ENCODE peak calls at places on chromosomes 3 and 15, in nine cellular contexts. X is GM23338, P is uterus, I is adrenal gland, Y is colonic mucosa, C is progenitor cell of endocrine pancreas, G is right lobe of liver, N is coronary artery, W is GM13977. F is an unnamed sample.

GRCh38 chr3:23704316-23704715 is 101.4 kb upstream of the UBE2E1 start:
- DNase-seq in X (no peak), P (no peak), I (no peak), Y (no peak), C (no peak), G (no peak), N (no peak), W (no peak), F (no peak)

GRCh38 chr3:123392871-123393620 is 55.8 kb downstream of the ADCY5 start:
- DNase-seq in X (no peak), P (no peak), I (no peak), Y (no peak), C (no peak), G (no peak), N (no peak), W (no peak), F (no peak)

GRCh38 chr3:122760457-122761271 is 33.0 kb downstream of the HSPBAP1 start:
- DNase-seq in X (peak), P (no peak), I (no peak), Y (no peak), C (no peak), G (no peak), N (no peak), W (no peak), F (peak)

GRCh38 chr15:69158201-69158842 is 2.1 kb upstream of the GLCE start:
- DNase-seq in X (no peak), P (no peak), I (no peak), Y (no peak), C (no peak), G (no peak), N (no peak), W (no peak), F (no peak)

GRCh38 chr15:92053727-92054316 is 200.3 kb downstream of the SLCO3A1 start:
- DNase-seq in X (peak), P (no peak), I (no peak), Y (no peak), C (no peak), G (no peak), N (no peak), W (no peak), F (no peak)

GRCh38 chr15:52040167-52040900 is 21.3 kb downstream of the MAPK6 start:
- DNase-seq in X (no peak), P (no peak), I (peak), Y (no peak), C (no peak), G (no peak), N (no peak), W (no peak), F (peak)

GRCh38 chr3:183371672-183371968 is 56.8 kb downstream of the MCF2L2 start:
- DNase-seq in X (no peak), P (no peak), I (no peak), Y (no peak), C (no peak), G (no peak), N (no peak), W (no peak), F (no peak)

GRCh38 chr3:178419078-178419477 is 117.2 kb upstream of the KCNMB2 start:
- DNase-seq in X (no peak), P (no peak), I (no peak), Y (no peak), C (no peak), G (no peak), N (no peak), W (no peak), F (no peak)

GRCh38 chr3:169060037-169060436 is 603.5 kb downstream of the MECOM start:
- DNase-seq in X (no peak), P (no peak), I (no peak), Y (no peak), C (no peak), G (no peak), N (no peak), W (no peak), F (no peak)

GRCh38 chr3:171829841-171830559 is 13.1 kb upstream of the TMEM212 start:
- DNase-seq in X (peak), P (peak), I (peak), Y (peak), C (peak), G (peak), N (no peak), W (peak), F (peak)

GRCh38 chr15:93030430-93031102 is 58.4 kb downstream of the RGMA start:
- DNase-seq in X (peak), P (peak), I (peak), Y (peak), C (peak), G (peak), N (no peak), W (peak), F (peak)

GRCh38 chr15:60017538-60018199 is 13.6 kb downstream of the FOXB1 start:
- DNase-seq in X (no peak), P (no peak), I (no peak), Y (no peak), C (no peak), G (no peak), N (no peak), W (no peak), F (no peak)

GRCh38 chr3:9582332-9582731 is 28.7 kb upstream of the LHFPL4 start:
- DNase-seq in X (peak), P (no peak), I (no peak), Y (no peak), C (no peak), G (no peak), N (no peak), W (no peak), F (no peak)

GRCh38 chr3:72176537-72177041 is 391.6 kb upstream of the PROK2 start:
- DNase-seq in X (no peak), P (no peak), I (no peak), Y (no peak), C (no peak), G (no peak), N (no peak), W (peak), F (no peak)

GRCh38 chr3:71064976-71065763 is 518.4 kb downstream of the FOXP1 start:
- DNase-seq in X (peak), P (peak), I (peak), Y (peak), C (peak), G (peak), N (peak), W (peak), F (peak)

GRCh38 chr3:73520931-73521461 is 103.7 kb downstream of the PDZRN3 start:
- DNase-seq in X (no peak), P (peak), I (no peak), Y (peak), C (no peak), G (no peak), N (peak), W (no peak), F (no peak)

GRCh38 chr3:132317229-132317948 is at the start of gene ACP3:
- DNase-seq in X (peak), P (peak), I (peak), Y (peak), C (no peak), G (no peak), N (no peak), W (no peak), F (no peak)

GRCh38 chr3:39428745-39429201 is 22.3 kb downstream of the RPSA start:
- DNase-seq in X (peak), P (no peak), I (peak), Y (no peak), C (no peak), G (peak), N (no peak), W (no peak), F (no peak)

GRCh38 chr3:173098959-173099358 is 42.1 kb downstream of the SPATA16 start:
- DNase-seq in X (no peak), P (no peak), I (no peak), Y (no peak), C (no peak), G (no peak), N (no peak), W (no peak), F (no peak)

GRCh38 chr3:15628967-15629366 is 27.4 kb downstream of the BTD start:
- DNase-seq in X (no peak), P (no peak), I (no peak), Y (no peak), C (no peak), G (no peak), N (no peak), W (no peak), F (no peak)

GRCh38 chr15:74208901-74209559 is 6.4 kb upstream of the STRA6 start:
- DNase-seq in X (peak), P (no peak), I (no peak), Y (no peak), C (no peak), G (no peak), N (no peak), W (no peak), F (peak)

GRCh38 chr3:141913150-141913811 is 36.8 kb downstream of the ATP1B3 start:
- DNase-seq in X (peak), P (no peak), I (peak), Y (peak), C (no peak), G (no peak), N (no peak), W (peak), F (peak)

GRCh38 chr3:77001071-77001470 is 38.8 kb upstream of the ROBO2 start:
- DNase-seq in X (no peak), P (no peak), I (no peak), Y (no peak), C (no peak), G (no peak), N (no peak), W (no peak), F (no peak)

GRCh38 chr15:36905908-36906307 is 194.4 kb downstream of the MEIS2 start:
- DNase-seq in X (no peak), P (no peak), I (no peak), Y (no peak), C (no peak), G (peak), N (no peak), W (no peak), F (peak)

GRCh38 chr3:4493931-4494806 is 1.0 kb downstream of the ITPR1 start:
- DNase-seq in X (peak), P (peak), I (peak), Y (peak), C (no peak), G (no peak), N (no peak), W (no peak), F (peak)

GRCh38 chr3:148084931-148085330 is 612.8 kb upstream of the AGTR1 start:
- DNase-seq in X (no peak), P (no peak), I (no peak), Y (no peak), C (no peak), G (no peak), N (no peak), W (peak), F (no peak)

GRCh38 chr3:191334359-191334893 is 4.1 kb upstream of the UTS2B start:
- DNase-seq in X (no peak), P (no peak), I (no peak), Y (no peak), C (no peak), G (no peak), N (no peak), W (no peak), F (no peak)

GRCh38 chr15:63504979-63505841 is 817 bp downstream of the USP3 start:
- DNase-seq in X (peak), P (peak), I (peak), Y (peak), C (no peak), G (peak), N (no peak), W (no peak), F (peak)

GRCh38 chr15:100762913-100763627 is 116.6 kb upstream of the ALDH1A3 start:
- DNase-seq in X (no peak), P (no peak), I (no peak), Y (no peak), C (no peak), G (no peak), N (peak), W (peak), F (no peak)

GRCh38 chr3:46370784-46371183 is at the start of gene CCR5:
- DNase-seq in X (no peak), P (no peak), I (no peak), Y (no peak), C (no peak), G (no peak), N (no peak), W (no peak), F (no peak)

GRCh38 chr15:33104276-33104675 is 90.2 kb downstream of the FMN1 start:
- DNase-seq in X (no peak), P (no peak), I (no peak), Y (no peak), C (no peak), G (no peak), N (no peak), W (no peak), F (no peak)

GRCh38 chr3:107368999-107369398 is 8.2 kb upstream of the CCDC54 start:
- DNase-seq in X (no peak), P (no peak), I (no peak), Y (no peak), C (no peak), G (no peak), N (no peak), W (no peak), F (no peak)

GRCh38 chr3:126216416-126216815 is 36.0 kb upstream of the ALDH1L1 start:
- DNase-seq in X (no peak), P (no peak), I (no peak), Y (no peak), C (no peak), G (no peak), N (no peak), W (no peak), F (no peak)

GRCh38 chr3:16069149-16069922 is 105.1 kb upstream of the GALNT15 start:
- DNase-seq in X (no peak), P (no peak), I (no peak), Y (no peak), C (no peak), G (no peak), N (no peak), W (no peak), F (no peak)

GRCh38 chr3:119469378-119470189 is 821 bp downstream of the POGLUT1 start:
- DNase-seq in X (no peak), P (no peak), I (peak), Y (no peak), C (no peak), G (no peak), N (peak), W (peak), F (no peak)

GRCh38 chr3:77513541-77513940 is 473.6 kb downstream of the ROBO2 start:
- DNase-seq in X (no peak), P (no peak), I (no peak), Y (no peak), C (no peak), G (no peak), N (no peak), W (no peak), F (no peak)

GRCh38 chr3:101183151-101183550 is 137.2 kb downstream of the IMPG2 start:
- DNase-seq in X (no peak), P (no peak), I (no peak), Y (no peak), C (no peak), G (no peak), N (no peak), W (no peak), F (no peak)
- TF ChIP-seq CTCF in X (no peak), P (no peak), I (no peak), Y (no peak), C (no peak), G (no peak), N (no peak), W (no peak), F (no peak)

GRCh38 chr3:146421814-146422748 is 47.3 kb downstream of the PLSCR2 start:
- DNase-seq in X (no peak), P (no peak), I (no peak), Y (no peak), C (no peak), G (no peak), N (no peak), W (no peak), F (no peak)
- TF ChIP-seq CTCF in X (no peak), P (no peak), I (no peak), Y (no peak), C (no peak), G (no peak), N (no peak), W (no peak), F (no peak)

GRCh38 chr3:65749066-65749465 is 289.7 kb downstream of the MAGI1 start:
- DNase-seq in X (no peak), P (no peak), I (no peak), Y (no peak), C (no peak), G (no peak), N (no peak), W (no peak), F (no peak)

GRCh38 chr3:65752636-65753035 is 286.1 kb downstream of the MAGI1 start:
- DNase-seq in X (no peak), P (no peak), I (peak), Y (no peak), C (no peak), G (no peak), N (no peak), W (no peak), F (no peak)

GRCh38 chr3:65748326-65748725 is 290.4 kb downstream of the MAGI1 start:
- DNase-seq in X (no peak), P (no peak), I (no peak), Y (no peak), C (no peak), G (no peak), N (no peak), W (no peak), F (no peak)

GRCh38 chr3:65746848-65747247 is 291.9 kb downstream of the MAGI1 start:
- DNase-seq in X (no peak), P (no peak), I (no peak), Y (no peak), C (no peak), G (no peak), N (no peak), W (no peak), F (no peak)

DNA sequence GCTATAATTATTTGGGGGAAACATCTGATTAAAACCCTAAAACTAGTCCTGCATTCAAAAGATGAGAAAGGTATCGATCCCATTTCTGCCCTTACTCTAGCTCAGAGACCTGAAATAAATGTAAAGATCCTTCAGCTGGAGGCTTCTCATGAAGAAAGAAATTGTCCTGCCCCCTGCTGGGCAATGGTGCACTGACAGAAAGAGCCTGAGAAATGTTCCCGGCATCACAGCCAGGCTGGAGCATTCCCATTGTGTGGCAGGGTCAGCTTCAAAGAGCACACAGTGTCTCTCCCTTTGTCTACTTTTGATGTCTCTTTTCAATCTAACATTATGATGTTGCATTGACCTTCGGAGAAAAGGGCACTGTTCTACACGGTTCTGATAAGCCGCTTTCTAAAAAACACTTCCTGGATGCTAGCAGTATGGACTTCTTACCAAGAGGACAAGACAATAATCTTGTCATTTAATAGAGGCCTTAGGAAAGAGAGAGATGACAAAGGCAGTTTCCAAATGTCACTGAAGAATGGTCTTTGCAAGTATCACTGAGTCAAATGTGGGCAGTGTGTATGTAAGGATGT is 287.5 kb downstream of the MAGI1 start:
- DNase-seq in X (peak), P (no peak), I (peak), Y (peak), C (peak), G (peak), N (no peak), W (peak), F (peak)
- TF ChIP-seq CTCF in X (peak), P (peak), I (peak), Y (peak), C (peak), G (peak), N (peak), W (peak), F (peak)

DNA sequence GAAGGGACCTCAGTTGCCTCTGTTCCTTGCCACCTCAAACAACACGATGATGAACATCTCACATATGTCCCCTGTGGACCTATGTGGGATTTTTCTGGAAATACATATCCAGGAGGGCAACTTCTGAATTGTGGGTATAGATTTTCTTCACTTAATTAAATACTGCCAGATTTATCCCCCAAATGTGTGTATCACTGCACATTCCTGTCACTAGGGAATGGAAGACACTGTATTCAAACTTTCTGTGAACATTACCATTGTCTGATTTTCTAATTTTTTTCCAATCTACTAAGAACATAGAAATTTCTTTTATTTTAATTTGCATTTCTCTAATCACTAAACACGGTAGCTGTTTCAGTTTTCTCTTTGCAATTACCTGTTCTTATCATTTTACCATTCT is 102.0 kb upstream of the MRPS22 start:
- DNase-seq in X (no peak), P (no peak), I (no peak), Y (no peak), C (no peak), G (no peak), N (no peak), W (no peak), F (no peak)
- TF ChIP-seq CTCF in X (no peak), P (no peak), I (no peak), Y (no peak), C (peak), G (no peak), N (no peak), W (no peak), F (no peak)

GRCh38 chr3:59425942-59426341 is 376.1 kb upstream of the CFAP20DC start:
- DNase-seq in X (no peak), P (no peak), I (no peak), Y (no peak), C (no peak), G (no peak), N (no peak), W (peak), F (no peak)

GRCh38 chr3:59425371-59425770 is 375.5 kb upstream of the CFAP20DC start:
- DNase-seq in X (no peak), P (peak), I (no peak), Y (no peak), C (no peak), G (no peak), N (no peak), W (no peak), F (no peak)

GRCh38 chr3:59424268-59425010 is 374.6 kb upstream of the CFAP20DC start:
- DNase-seq in X (no peak), P (no peak), I (no peak), Y (no peak), C (no peak), G (no peak), N (no peak), W (peak), F (no peak)

GRCh38 chr3:59422312-59422711 is 372.5 kb upstream of the CFAP20DC start:
- DNase-seq in X (no peak), P (no peak), I (no peak), Y (no peak), C (no peak), G (no peak), N (no peak), W (peak), F (no peak)

GRCh38 chr3:59423707-59424106 is 373.9 kb upstream of the CFAP20DC start:
- DNase-seq in X (no peak), P (no peak), I (no peak), Y (no peak), C (no peak), G (no peak), N (no peak), W (no peak), F (no peak)
- TF ChIP-seq CTCF in X (peak), P (no peak), I (no peak), Y (no peak), C (no peak), G (no peak), N (no peak), W (no peak), F (no peak)

GRCh38 chr3:42166662-42167300 is 75.6 kb downstream of the TRAK1 start:
- DNase-seq in X (no peak), P (no peak), I (no peak), Y (no peak), C (no peak), G (no peak), N (no peak), W (no peak), F (no peak)
- TF ChIP-seq CTCF in X (no peak), P (no peak), I (no peak), Y (no peak), C (no peak), G (no peak), N (no peak), W (no peak), F (no peak)

F was measured in nephron progenitor cell.